ENCODE peak calls at places on chromosomes 5 and 9, in six cellular contexts. B is SK-N-SH, Z is transverse colon, T is stomach, E is K562, S is sigmoid colon. P is an unnamed sample. For H3K36me3 and H3K4me1, the result is how much of the 10 kb centered on the place peaks cover.

GRCh38 chr5:60701317-60701988 is 1.5 kb upstream of the DEPDC1B start:
- DNase-seq in B (no peak), Z (no peak), T (no peak), E (no peak), S (no peak), P (no peak)

GRCh38 chr9:13459071-13459470 is 179.6 kb upstream of the MPDZ start:
- DNase-seq in B (no peak), Z (no peak), T (no peak), E (no peak), S (no peak), P (no peak)

GRCh38 chr5:149387982-149388381 is 8.9 kb upstream of the IL17B start:
- DNase-seq in B (no peak), Z (no peak), T (no peak), E (no peak), S (peak), P (no peak)

GRCh38 chr9:6681957-6682501 is 36.5 kb upstream of the GLDC start:
- DNase-seq in B (peak), Z (no peak), T (no peak), E (no peak), S (no peak), P (no peak)

GRCh38 chr9:31140316-31140715 is 1244.1 kb upstream of the ACO1 start:
- DNase-seq in B (peak), Z (no peak), T (no peak), E (no peak), S (no peak), P (no peak)

GRCh38 chr9:98795970-98796363 is 388 bp downstream of the ANKS6 start:
- DNase-seq in B (no peak), Z (no peak), T (peak), E (no peak), S (no peak), P (no peak)

GRCh38 chr9:98950262-98950661 is 6.6 kb downstream of the COL15A1 start:
- DNase-seq in B (no peak), Z (no peak), T (no peak), E (no peak), S (no peak), P (no peak)

GRCh38 chr9:125066839-125067619 is 76.3 kb downstream of the SCAI start:
- DNase-seq in B (no peak), Z (no peak), T (no peak), E (no peak), S (no peak), P (no peak)

GRCh38 chr5:141650851-141651727 is at the start of gene FCHSD1:
- DNase-seq in B (peak), Z (peak), T (peak), E (peak), S (peak), P (peak)

GRCh38 chr5:51389326-51389581 is 6.0 kb downstream of the ISL1 start:
- DNase-seq in B (no peak), Z (no peak), T (no peak), E (no peak), S (no peak), P (no peak)

GRCh38 chr5:160105686-160106085 is 13.6 kb downstream of the PWWP2A start:
- DNase-seq in B (no peak), Z (no peak), T (no peak), E (no peak), S (no peak), P (no peak)

GRCh38 chr9:137619240-137620090 is 660 bp downstream of the EHMT1 start:
- DNase-seq in B (no peak), Z (peak), T (peak), E (no peak), S (peak), P (no peak)

GRCh38 chr9:88373018-88373417 is 15.2 kb upstream of the SPIN1 start:
- DNase-seq in B (no peak), Z (no peak), T (no peak), E (no peak), S (no peak), P (no peak)

GRCh38 chr5:136067422-136067821 is 38.6 kb downstream of the TGFBI start:
- DNase-seq in B (no peak), Z (no peak), T (no peak), E (no peak), S (no peak), P (no peak)

GRCh38 chr5:158755221-158755620 is 344.5 kb downstream of the EBF1 start:
- DNase-seq in B (no peak), Z (no peak), T (no peak), E (no peak), S (no peak), P (no peak)

GRCh38 chr5:94908889-94909480 is 290.5 kb downstream of the SLF1 start:
- DNase-seq in B (peak), Z (no peak), T (no peak), E (peak), S (no peak), P (no peak)

GRCh38 chr5:81854915-81855314 is 104.0 kb upstream of the SSBP2 start:
- DNase-seq in B (no peak), Z (no peak), T (no peak), E (peak), S (no peak), P (no peak)

GRCh38 chr9:522658-523057 is 308.0 kb downstream of the DOCK8 start:
- DNase-seq in B (no peak), Z (no peak), T (no peak), E (no peak), S (no peak), P (no peak)

GRCh38 chr5:139847091-139847490 is 51.5 kb downstream of the PSD2 start:
- DNase-seq in B (no peak), Z (no peak), T (no peak), E (no peak), S (no peak), P (no peak)

GRCh38 chr9:136997355-136997754 is 987 bp upstream of the CLIC3 start:
- DNase-seq in B (no peak), Z (no peak), T (no peak), E (no peak), S (no peak), P (no peak)

GRCh38 chr5:170184007-170184687 is 48.6 kb upstream of the C5orf58 start:
- DNase-seq in B (peak), Z (peak), T (peak), E (peak), S (no peak), P (peak)

GRCh38 chr5:107805819-107806218 is 135.1 kb upstream of the EFNA5 start:
- DNase-seq in B (no peak), Z (no peak), T (no peak), E (no peak), S (no peak), P (no peak)

GRCh38 chr5:103523319-103523718 is 39.3 kb downstream of the NUDT12 start:
- DNase-seq in B (no peak), Z (peak), T (no peak), E (no peak), S (no peak), P (no peak)

GRCh38 chr9:137621131-137621757 is 2.4 kb downstream of the EHMT1 start:
- DNase-seq in B (no peak), Z (no peak), T (no peak), E (no peak), S (no peak), P (no peak)

GRCh38 chr5:169906745-169907649 is 73.3 kb downstream of the INSYN2B start:
- DNase-seq in B (no peak), Z (no peak), T (no peak), E (no peak), S (no peak), P (no peak)

GRCh38 chr5:59799668-59800374 is 93.7 kb downstream of the PDE4D start:
- DNase-seq in B (peak), Z (no peak), T (no peak), E (peak), S (no peak), P (no peak)

GRCh38 chr5:94725142-94725541 is 106.7 kb downstream of the SLF1 start:
- DNase-seq in B (no peak), Z (no peak), T (no peak), E (no peak), S (no peak), P (no peak)

GRCh38 chr5:153043876-153044275 is 446.6 kb upstream of the GRIA1 start:
- DNase-seq in B (no peak), Z (no peak), T (no peak), E (no peak), S (no peak), P (no peak)

DNA sequence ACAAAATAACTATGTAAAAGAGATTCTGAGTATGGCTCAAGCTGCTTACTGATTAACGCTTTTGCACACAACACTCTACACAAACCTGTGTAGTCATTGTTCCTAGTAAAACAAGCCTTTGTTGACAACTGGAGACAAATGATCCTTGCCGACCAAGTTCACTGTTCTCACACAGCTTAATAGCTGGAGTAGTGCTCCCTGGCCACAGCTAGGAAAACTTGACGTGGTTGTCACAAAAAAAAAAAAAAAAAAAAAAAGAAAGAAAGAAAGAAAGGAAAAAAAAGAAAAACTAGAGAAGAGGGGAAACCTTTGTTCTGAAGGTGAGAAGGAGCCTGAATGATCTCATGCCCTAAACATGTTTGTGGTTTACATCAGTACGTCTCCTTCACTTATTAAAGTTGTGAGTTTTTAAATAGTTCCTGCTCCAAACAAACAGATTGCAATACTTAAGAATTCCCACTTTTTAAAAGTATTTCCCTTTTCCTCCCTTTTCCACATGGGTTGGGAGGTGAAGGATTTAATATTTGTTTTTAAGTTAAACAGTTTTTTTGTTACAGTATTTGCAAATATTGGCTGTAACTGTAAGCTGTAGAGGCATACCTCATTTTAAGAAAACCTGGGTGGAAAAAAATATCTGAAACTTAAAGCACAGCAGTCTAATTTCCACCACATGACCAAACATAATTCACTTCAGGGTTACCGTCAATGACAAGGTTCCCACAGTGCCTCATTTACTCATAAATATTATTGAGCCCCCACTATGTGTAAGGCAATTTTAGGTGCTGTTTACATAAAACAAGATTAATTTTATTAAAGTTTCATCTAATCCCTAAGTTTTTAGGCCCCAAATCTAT is 63.7 kb downstream of the GLIS3 start:
- DNase-seq in B (no peak), Z (no peak), T (no peak), E (no peak), S (no peak), P (no peak)
- TF ChIP-seq EP300 in B (no peak), Z (no peak), T (no peak), E (no peak), S (no peak), P (no peak)

GRCh38 chr5:1513326-1514026 is 10.3 kb downstream of the LPCAT1 start:
- DNase-seq in B (no peak), Z (peak), T (peak), E (no peak), S (peak), P (no peak)
- H3K36me3 ChIP-seq in B (under half), Z (under half), T (half or more), E (under half), S (under half), P (under half)

DNA sequence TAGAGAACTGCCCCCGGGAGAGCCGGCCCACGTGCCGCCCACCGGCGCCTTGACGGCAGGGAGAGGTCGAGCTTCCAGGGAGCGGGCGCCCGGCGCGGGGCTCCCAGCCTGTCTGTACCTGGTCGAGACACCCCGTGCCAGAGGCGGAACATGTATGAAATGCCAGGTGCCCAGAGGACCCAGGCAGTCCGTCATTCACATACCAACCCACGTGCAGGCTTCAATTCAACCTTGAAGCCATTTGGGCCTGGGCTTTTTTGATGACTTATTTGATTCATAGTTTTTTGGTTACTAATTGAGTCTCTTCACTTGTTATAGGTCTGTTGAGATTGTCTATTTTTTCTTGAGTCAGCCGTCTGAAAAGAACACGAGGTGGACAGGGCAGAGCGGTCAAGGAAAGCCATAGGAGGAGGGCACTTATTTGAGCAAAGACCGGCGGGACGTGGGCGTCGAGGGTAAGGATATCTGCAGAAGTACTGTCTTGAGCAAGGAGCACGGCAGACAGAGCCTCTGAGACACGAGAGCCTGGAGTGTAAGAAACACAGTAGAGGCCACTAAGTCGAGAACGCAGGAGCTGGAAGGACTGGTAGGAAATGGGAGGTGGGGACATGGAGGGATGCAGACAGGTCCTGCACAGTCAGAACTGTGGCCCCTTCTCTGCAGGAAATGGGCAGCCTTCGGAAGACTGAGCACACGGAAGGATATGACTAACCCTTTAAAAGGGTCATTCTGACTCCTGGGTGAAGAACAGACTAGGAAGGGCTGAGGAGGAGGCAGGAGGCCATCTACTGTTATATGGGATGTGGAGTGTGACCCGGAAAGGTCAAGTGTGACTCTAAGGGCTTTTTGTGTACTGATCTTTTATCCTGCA is 1.2 kb upstream of the CAMSAP1 start:
- DNase-seq in B (no peak), Z (peak), T (no peak), E (no peak), S (peak), P (no peak)
- H3K4me1 ChIP-seq in B (under half), Z (under half), T (under half), E (half or more), S (under half), P (under half)

DNA sequence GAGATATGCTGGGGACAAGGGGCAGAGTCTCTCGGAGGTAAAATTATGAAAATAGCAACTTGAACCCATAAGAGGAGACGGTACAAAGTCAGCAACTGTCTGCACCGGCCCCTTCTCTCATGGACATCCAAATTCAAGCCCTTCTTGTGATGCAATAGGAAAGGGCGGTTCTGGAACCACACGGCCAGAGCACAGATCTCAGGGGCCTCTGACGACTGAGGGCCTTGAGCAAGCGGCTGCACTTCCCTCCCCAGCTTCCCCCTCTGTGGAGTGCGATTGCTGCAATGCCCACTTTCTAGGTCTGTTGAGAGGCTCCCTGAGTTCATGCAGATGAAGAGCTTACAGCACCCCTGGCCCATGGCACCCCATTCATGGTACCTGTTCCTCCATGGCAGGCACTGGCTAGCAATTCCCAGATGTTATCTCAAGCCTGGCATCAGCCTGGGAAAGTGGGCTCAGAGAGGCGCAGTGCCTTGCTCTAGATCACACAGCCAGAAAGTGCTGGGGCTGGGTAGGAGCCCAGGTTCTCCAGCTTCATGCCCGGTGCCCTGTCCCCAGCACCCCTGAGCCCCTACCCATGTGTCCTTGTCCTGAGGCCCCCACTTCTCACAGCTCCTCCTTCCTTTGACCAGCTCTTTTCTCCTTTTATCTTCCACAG is 17.7 kb upstream of the CPLX2 start:
- DNase-seq in B (no peak), Z (no peak), T (no peak), E (no peak), S (no peak), P (no peak)
- TF ChIP-seq EP300 in B (no peak), Z (no peak), T (no peak), E (no peak), S (no peak), P (no peak)

GRCh38 chr9:130497139-130497538 is 52.4 kb downstream of the ASS1 start:
- DNase-seq in B (no peak), Z (no peak), T (no peak), E (no peak), S (no peak), P (no peak)
- H3K36me3 ChIP-seq in B (under half), Z (under half), T (half or more), E (under half), S (under half), P (under half)

DNA sequence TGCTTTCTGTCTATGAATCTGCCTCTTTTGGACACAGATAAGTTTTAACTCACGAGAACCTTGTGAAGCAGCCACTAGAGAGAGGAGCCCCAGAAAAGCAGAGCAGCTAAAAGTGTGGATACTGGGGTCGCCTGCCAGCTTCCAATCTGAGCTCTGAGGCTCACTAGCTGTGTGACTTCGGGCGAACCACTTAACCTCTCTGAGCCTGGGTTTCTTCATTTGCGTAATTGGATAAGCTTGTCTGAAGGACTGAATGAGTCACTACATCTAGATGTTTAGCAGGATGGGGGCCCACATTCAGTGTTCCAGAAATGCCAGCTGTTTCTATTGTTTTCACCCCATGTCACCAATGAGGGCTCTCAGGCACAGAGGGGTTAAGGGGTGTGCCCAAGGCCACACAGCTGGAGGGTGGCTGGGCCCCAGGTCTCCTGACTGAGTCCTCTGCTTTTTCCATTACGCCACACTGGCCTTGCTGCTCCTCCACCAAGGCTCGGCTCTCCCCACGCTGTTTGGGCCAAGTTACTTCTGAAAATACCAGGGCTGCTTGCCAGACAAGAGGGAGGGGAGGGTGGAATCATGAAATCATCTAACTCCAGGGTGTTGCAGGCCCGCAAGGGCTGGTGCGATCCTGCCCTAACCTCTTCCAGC is 36.2 kb downstream of the SH3PXD2B start:
- DNase-seq in B (no peak), Z (peak), T (peak), E (no peak), S (peak), P (peak)
- H3K4me1 ChIP-seq in B (under half), Z (under half), T (half or more), E (under half), S (half or more), P (half or more)

DNA sequence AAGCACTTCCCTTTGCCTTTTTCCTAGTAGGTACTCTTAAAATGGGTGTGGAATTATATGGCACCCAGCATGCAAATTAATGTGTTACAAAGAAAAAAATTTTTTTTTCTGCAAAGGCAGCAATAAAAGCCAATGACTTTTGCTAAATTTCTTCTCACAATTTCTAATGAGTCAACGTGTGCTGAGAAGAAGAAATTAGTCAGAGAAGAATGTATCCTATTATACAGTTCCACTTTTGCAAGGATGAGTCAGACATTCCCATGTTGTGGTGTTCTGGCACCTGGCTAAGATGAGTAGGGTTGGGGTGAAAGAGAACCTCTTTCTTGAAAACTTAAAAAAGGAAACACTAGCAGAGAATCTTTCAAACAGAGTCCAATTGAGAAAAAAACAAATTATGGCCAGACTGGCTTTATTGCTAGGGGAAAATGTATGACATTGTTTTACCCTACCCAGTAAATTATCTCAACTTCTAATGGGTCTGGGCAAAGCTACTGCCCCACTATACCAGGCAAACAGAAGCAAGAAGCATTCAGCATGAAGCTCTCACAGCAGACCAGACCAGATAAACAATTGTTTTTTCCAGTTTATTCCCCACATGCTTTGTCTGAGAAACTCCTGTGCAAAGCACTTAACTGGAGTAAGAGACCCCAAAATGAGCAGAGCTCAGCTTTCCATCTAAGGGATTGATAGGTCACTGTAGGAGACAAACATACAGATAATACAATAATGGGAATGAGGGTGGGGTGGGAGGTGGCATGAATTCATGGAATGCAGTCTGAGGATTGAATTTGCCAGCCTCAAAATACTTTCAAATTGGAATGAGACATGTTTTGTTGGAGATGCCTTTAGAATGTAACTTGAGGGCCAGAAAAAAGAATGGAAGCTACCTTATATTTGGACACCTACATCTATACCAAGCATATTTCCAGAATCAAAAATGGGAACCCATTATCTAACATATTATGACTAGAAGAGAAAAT is 220.8 kb upstream of the RFX3 start:
- DNase-seq in B (no peak), Z (no peak), T (no peak), E (no peak), S (no peak), P (no peak)
- TF ChIP-seq EP300 in B (peak), Z (no peak), T (no peak), E (no peak), S (no peak), P (no peak)

P was measured in suprapubic skin.